ENCODE peak calls at places on chromosomes 1 and 21, in nine cellular contexts. Q is prostate gland; A is A549; Y is HT1080; U is activated CD8-positive, alpha-beta memory T cell treated with anti-CD3 and anti-CD28 coated beads for 1 hour; D is WERI-Rb-1; S is bronchial epithelial cell; N is GF-D8; L is tibial artery. K is an unnamed sample.

GRCh38 chr21:42705746-42706374 is 52.4 kb downstream of the PDE9A start:
- DNase-seq in Q (no peak), Y (no peak), L (no peak), N (no peak), A (no peak), D (no peak), U (no peak), S (no peak), K (no peak)

GRCh38 chr1:21863981-21864380 is 51.9 kb downstream of the LDLRAD2 start:
- DNase-seq in D (no peak), Y (no peak), U (no peak), N (no peak), S (no peak), A (no peak), L (no peak), Q (no peak), K (no peak)

GRCh38 chr1:178614286-178614685 is 101.4 kb downstream of the TEX35 start:
- DNase-seq in D (peak; percentile 70), Y (no peak), L (no peak), U (no peak), A (no peak), N (no peak), Q (no peak), S (no peak), K (no peak)

GRCh38 chr1:221162939-221163338 is 283.7 kb downstream of the HLX start:
- DNase-seq in N (no peak), U (no peak), S (no peak), Y (no peak), A (no peak), L (no peak), Q (no peak), D (no peak), K (no peak)

GRCh38 chr21:43815107-43815742 is 25.8 kb downstream of the RRP1 start:
- DNase-seq in N (no peak), A (no peak), D (no peak), U (peak; percentile 11), L (no peak), Y (no peak), Q (no peak), S (no peak), K (no peak)

GRCh38 chr1:87334351-87335174 is 5.9 kb downstream of the LMO4 start:
- DNase-seq in S (peak; percentile 45), D (peak; percentile 68), Y (no peak), N (no peak), L (peak; percentile 22), Q (no peak), U (peak; percentile 1), A (no peak), K (peak; percentile 44)

GRCh38 chr1:209707308-209707707 is 2.7 kb downstream of the HSD11B1 start:
- DNase-seq in N (no peak), Q (no peak), L (no peak), U (no peak), S (peak; percentile 83), Y (no peak), A (no peak), D (no peak), K (peak; percentile 29)

GRCh38 chr1:235079443-235079967 is 49.1 kb downstream of the TOMM20 start:
- DNase-seq in S (peak; percentile 98), Y (peak; percentile 85), D (peak; percentile 59), L (no peak), A (peak; percentile 49), N (no peak), U (no peak), Q (peak; percentile 84), K (no peak)

GRCh38 chr21:24716306-24716918 is 890.9 kb downstream of the MRPL39 start:
- DNase-seq in N (no peak), A (no peak), S (no peak), L (no peak), Y (no peak), D (no peak), Q (no peak), U (no peak), K (no peak)

GRCh38 chr1:165815725-165816124 is 11.7 kb upstream of the UCK2 start:
- DNase-seq in A (no peak), U (no peak), L (no peak), N (no peak), D (no peak), Y (no peak), S (peak; percentile 47), Q (no peak), K (peak; percentile 78)

GRCh38 chr1:242761556-242761955 is 237.1 kb upstream of the PLD5 start:
- DNase-seq in Q (no peak), L (no peak), Y (no peak), U (no peak), N (no peak), S (no peak), D (no peak), A (no peak), K (no peak)

GRCh38 chr21:42147386-42148020 is 71.4 kb upstream of the ABCG1 start:
- DNase-seq in U (no peak), L (no peak), D (peak; percentile 23), N (no peak), A (no peak), Q (no peak), Y (no peak), S (no peak), K (no peak)

GRCh38 chr1:176157995-176158394 is 49.1 kb downstream of the COP1 start:
- DNase-seq in S (no peak), Q (no peak), A (no peak), D (no peak), L (no peak), N (no peak), Y (no peak), U (no peak), K (no peak)

GRCh38 chr1:39080884-39081265 is 54.7 kb downstream of the NDUFS5 start:
- DNase-seq in D (peak; percentile 39), A (no peak), S (no peak), Y (no peak), L (no peak), N (no peak), U (no peak), Q (no peak), K (no peak)

GRCh38 chr1:221335161-221336101 is 406.5 kb downstream of the DUSP10 start:
- DNase-seq in A (no peak), U (no peak), L (peak; percentile 54), N (no peak), S (peak; percentile 7), Q (no peak), D (no peak), Y (peak; percentile 60), K (peak; percentile 96)

GRCh38 chr1:8121261-8122159 is 95.4 kb upstream of the ERRFI1 start:
- DNase-seq in L (peak; percentile 87), Y (peak; percentile 62), S (peak; percentile 72), U (no peak), D (no peak), Q (peak; percentile 78), N (no peak), A (no peak), K (no peak)

GRCh38 chr1:38128511-38128910 is 81.9 kb upstream of the POU3F1 start:
- DNase-seq in S (no peak), Y (no peak), D (no peak), A (no peak), Q (no peak), U (no peak), N (no peak), L (no peak), K (no peak)

GRCh38 chr1:176976236-176976635 is 188.3 kb downstream of the ASTN1 start:
- DNase-seq in Q (no peak), N (no peak), A (no peak), L (no peak), U (no peak), Y (no peak), S (no peak), D (no peak), K (no peak)

K was measured in EL.